ENCODE peak calls at places on chromosome 4, in five cellular contexts. Y is neuronal stem cell, H is mesenchymal stem cell, P is trophoblast cell, M is H1. D is an unnamed sample.

GRCh38 chr4:34220601-34221000 is 2023.7 kb downstream of the ARAP2 start:
- DNase-seq in Y (no peak), H (no peak), P (no peak), M (no peak), D (no peak)

GRCh38 chr4:154485127-154485773 is 6.3 kb downstream of the DCHS2 start:
- DNase-seq in Y (no peak), H (no peak), P (no peak), M (no peak), D (no peak)

GRCh38 chr4:10164877-10165283 is 48.3 kb upstream of the WDR1 start:
- DNase-seq in Y (peak), H (peak), P (peak), M (peak), D (peak)

GRCh38 chr4:973431-974397 is at the start of gene DGKQ:
- DNase-seq in Y (peak), H (peak), P (peak), M (no peak), D (peak)

GRCh38 chr4:175542787-175543186 is 269.3 kb downstream of the GPM6A start:
- DNase-seq in Y (no peak), H (no peak), P (no peak), M (no peak), D (no peak)

GRCh38 chr4:168098257-168098717 is 6.0 kb downstream of the ANXA10 start:
- DNase-seq in Y (no peak), H (no peak), P (peak), M (no peak), D (no peak)

GRCh38 chr4:112358952-112359749 is 62.0 kb downstream of the ALPK1 start:
- DNase-seq in Y (no peak), H (no peak), P (no peak), M (no peak), D (peak)

GRCh38 chr4:57064811-57065711 is 45.1 kb downstream of the IGFBP7 start:
- DNase-seq in Y (no peak), H (peak), P (peak), M (no peak), D (no peak)

GRCh38 chr4:173517781-173518371 is 12.2 kb downstream of the HAND2 start:
- DNase-seq in Y (no peak), H (peak), P (no peak), M (no peak), D (peak)

GRCh38 chr4:121814756-121815155 is 8.9 kb downstream of the CCNA2 start:
- DNase-seq in Y (no peak), H (no peak), P (no peak), M (no peak), D (no peak)

GRCh38 chr4:121817006-121817405 is 6.7 kb downstream of the CCNA2 start:
- DNase-seq in Y (no peak), H (no peak), P (no peak), M (no peak), D (no peak)

GRCh38 chr4:121811122-121811521 is 10.0 kb downstream of the EXOSC9 start:
- DNase-seq in Y (no peak), H (no peak), P (no peak), M (no peak), D (no peak)
- H2BK12ac ChIP-seq in Y (no peak), H (no peak), P (no peak), M (no peak), D (no peak)

DNA sequence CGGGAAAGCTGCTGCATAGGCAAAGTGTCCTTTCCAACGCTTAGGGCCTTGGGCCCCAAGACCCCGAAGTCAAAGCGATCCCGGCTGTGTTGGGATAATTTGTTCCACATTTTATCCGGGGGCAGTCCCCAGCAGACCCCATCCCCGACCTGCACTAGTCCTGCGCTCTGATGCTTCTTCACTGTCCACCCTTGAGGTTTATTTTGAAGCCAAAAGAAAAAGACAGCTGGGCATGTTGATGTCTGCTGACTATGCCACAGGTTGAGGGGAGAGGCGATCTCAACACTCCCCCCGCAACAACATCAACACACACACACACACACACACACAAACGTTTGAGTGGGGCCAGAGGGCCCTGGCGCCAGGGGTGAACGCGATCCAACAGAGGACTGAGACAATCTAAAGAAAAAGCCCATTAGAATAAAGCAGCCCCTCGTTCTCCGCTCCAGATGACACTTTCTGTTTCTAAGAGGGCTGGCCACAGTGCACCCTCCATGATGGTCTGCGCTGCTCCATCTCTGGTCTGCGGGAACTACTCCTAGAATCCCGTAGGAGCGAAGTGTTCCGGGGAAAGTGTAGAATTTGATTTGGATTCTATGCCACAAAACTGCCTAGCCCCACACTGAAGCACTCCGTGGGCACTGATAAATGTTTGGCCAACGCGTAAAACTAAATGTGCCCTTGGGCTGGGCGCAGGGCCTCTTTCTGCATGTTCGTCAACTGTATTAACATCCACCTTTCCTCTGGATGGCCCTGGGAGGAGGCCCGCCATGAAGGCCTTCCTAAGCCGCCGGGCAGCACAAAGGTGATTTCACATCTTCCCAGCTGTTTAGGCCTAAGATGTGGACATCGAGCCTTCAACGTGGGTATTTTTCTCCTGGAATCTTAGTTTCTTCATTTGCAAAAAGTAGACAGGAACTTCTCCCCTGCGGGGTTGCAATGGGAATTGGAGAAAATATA is 2.4 kb downstream of the MSX1 start:
- DNase-seq in Y (no peak), H (no peak), P (no peak), M (no peak), D (no peak)
- H2BK12ac ChIP-seq in Y (no peak), H (no peak), P (no peak), M (peak), D (no peak)

GRCh38 chr4:29309050-29309449 is 1411.1 kb upstream of the PCDH7 start:
- DNase-seq in Y (no peak), H (peak), P (no peak), M (no peak), D (no peak)

GRCh38 chr4:29307256-29307655 is 1412.9 kb upstream of the PCDH7 start:
- DNase-seq in Y (no peak), H (no peak), P (no peak), M (no peak), D (no peak)

GRCh38 chr4:29310252-29310651 is 1409.9 kb upstream of the PCDH7 start:
- DNase-seq in Y (no peak), H (no peak), P (no peak), M (no peak), D (no peak)

GRCh38 chr4:29304595-29304994 is 1415.6 kb upstream of the PCDH7 start:
- DNase-seq in Y (no peak), H (peak), P (peak), M (no peak), D (no peak)

GRCh38 chr4:29307755-29308154 is 1412.4 kb upstream of the PCDH7 start:
- DNase-seq in Y (no peak), H (no peak), P (no peak), M (no peak), D (no peak)
- H2BK12ac ChIP-seq in Y (no peak), H (no peak), P (no peak), M (no peak), D (no peak)

GRCh38 chr4:182578402-182578801 is 335.2 kb downstream of the TENM3 start:
- DNase-seq in Y (no peak), H (peak), P (peak), M (no peak), D (no peak)

GRCh38 chr4:182585321-182585720 is 331.9 kb downstream of the DCTD start:
- DNase-seq in Y (no peak), H (no peak), P (no peak), M (peak), D (peak)

GRCh38 chr4:182589100-182589499 is 328.1 kb downstream of the DCTD start:
- DNase-seq in Y (no peak), H (no peak), P (no peak), M (no peak), D (no peak)

GRCh38 chr4:182582245-182582644 is 334.9 kb downstream of the DCTD start:
- DNase-seq in Y (no peak), H (no peak), P (no peak), M (no peak), D (no peak)

DNA sequence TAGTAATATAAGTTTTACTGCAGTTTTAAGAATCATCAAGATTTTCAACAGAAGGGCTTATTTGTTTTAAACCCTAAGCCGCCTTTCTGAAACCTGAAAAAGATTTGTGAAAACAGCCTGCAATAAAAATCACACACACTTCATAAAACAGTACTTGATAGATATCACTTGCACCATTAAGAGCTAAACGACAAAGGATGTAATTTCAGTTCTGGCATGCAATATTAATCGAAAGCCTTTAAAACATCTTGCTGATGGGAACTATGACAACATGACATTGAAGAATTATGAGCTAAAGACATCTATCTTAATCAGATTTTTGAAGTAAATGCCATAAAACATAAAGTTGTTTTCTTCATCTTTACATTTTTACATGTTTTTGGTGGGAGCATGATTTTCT is 333.2 kb downstream of the DCTD start:
- DNase-seq in Y (no peak), H (no peak), P (no peak), M (no peak), D (no peak)
- H2BK12ac ChIP-seq in Y (no peak), H (no peak), P (no peak), M (no peak), D (no peak)

DNA sequence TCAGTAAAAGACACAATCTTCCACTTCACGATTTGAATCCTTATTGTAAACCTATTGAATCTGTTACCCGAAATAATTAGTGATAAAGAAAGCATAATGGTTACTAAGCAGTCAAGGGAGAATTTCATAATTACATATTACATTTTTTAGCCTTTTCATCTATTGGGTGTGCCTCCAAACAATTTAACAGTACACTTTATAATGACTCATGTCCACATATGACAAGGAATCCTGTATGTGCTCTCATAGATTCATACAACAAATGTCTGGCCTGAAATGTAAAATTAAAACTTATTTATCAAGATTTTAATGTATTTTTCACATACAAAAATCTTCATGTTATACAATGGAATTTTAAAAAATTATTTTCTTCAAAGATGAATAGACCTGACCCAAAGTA is 39.4 kb downstream of the PPP3CA start:
- DNase-seq in Y (no peak), H (no peak), P (no peak), M (no peak), D (no peak)
- H2BK12ac ChIP-seq in Y (no peak), H (no peak), P (no peak), M (no peak), D (no peak)

GRCh38 chr4:6706173-6706572 is 3.5 kb downstream of the MRFAP1L1 start:
- DNase-seq in Y (no peak), H (no peak), P (no peak), M (no peak), D (no peak)

GRCh38 chr4:6703786-6704185 is 5.9 kb downstream of the MRFAP1L1 start:
- DNase-seq in Y (no peak), H (peak), P (peak), M (no peak), D (no peak)

GRCh38 chr4:6709230-6710114 is at the start of gene MRFAP1L1:
- DNase-seq in Y (peak), H (peak), P (peak), M (peak), D (peak)

GRCh38 chr4:6702761-6703160 is 6.9 kb downstream of the MRFAP1L1 start:
- DNase-seq in Y (no peak), H (no peak), P (no peak), M (no peak), D (no peak)

DNA sequence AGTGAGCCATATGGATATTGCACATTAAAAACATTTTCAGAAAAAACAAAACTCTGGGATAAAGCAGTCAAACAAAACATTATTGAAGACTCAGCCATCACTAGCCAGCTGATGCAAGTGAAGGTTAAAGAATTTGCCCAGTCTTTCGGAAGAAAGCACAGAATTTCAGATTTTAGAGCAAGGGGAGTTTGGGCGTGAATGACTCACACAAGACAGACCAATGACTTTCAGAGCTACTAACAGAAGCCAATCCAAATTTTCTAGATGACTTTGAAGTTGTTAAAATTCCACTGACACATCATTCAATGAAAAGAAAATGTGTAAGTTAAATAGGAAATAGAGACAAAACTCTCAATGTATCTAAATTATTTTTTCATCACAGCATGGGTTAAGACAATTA is 4.0 kb downstream of the MRFAP1L1 start:
- DNase-seq in Y (no peak), H (no peak), P (no peak), M (no peak), D (no peak)
- H2BK12ac ChIP-seq in Y (no peak), H (no peak), P (no peak), M (no peak), D (no peak)